ENCODE peak calls at places on chromosomes 6 and 20, in nine cellular contexts. Y is substantia nigra; P is NK-92 treated with Interleukin-12 subunit alpha and Interleukin-12 subunit beta, amount 100 ng/mL, for 24 hours; J is fibroblast of mammary gland; W is KG1; H is progenitor cell of endocrine pancreas; U is fibroblast of lung; Q is brain microvascular endothelial cell; X is AG09309. G is an unnamed sample.

GRCh38 chr6:134935076-134935475 is 14.8 kb downstream of the ALDH8A1 start:
- DNase-seq in H (no peak), Q (no peak), U (peak), Y (no peak), P (no peak), W (no peak), J (peak), X (no peak), G (no peak)

GRCh38 chr6:110317646-110318045 is 40.5 kb downstream of the METTL24 start:
- DNase-seq in X (no peak), U (no peak), H (no peak), W (no peak), Y (no peak), J (no peak), P (no peak), Q (no peak), G (no peak)

GRCh38 chr6:12150812-12151432 is 138.8 kb downstream of the HIVEP1 start:
- DNase-seq in W (no peak), J (no peak), H (peak), Y (no peak), X (no peak), P (no peak), Q (no peak), U (peak), G (no peak)

GRCh38 chr6:84220809-84221409 is 6.5 kb downstream of the CEP162 start:
- DNase-seq in Y (no peak), X (no peak), H (no peak), W (no peak), J (peak), P (no peak), U (no peak), Q (no peak), G (peak)

GRCh38 chr6:36730424-36731380 is 33.1 kb downstream of the RAB44 start:
- DNase-seq in J (no peak), U (no peak), W (no peak), P (no peak), X (no peak), H (no peak), Y (no peak), Q (no peak), G (no peak)

GRCh38 chr6:56875523-56875922 is 79.4 kb upstream of the BEND6 start:
- DNase-seq in Y (no peak), Q (no peak), U (no peak), W (no peak), J (no peak), P (no peak), X (no peak), H (no peak), G (no peak)

GRCh38 chr6:151705994-151706733 is 101.3 kb upstream of the ESR1 start:
- DNase-seq in U (no peak), Y (no peak), H (no peak), X (no peak), P (no peak), J (no peak), Q (no peak), W (no peak), G (no peak)

GRCh38 chr6:34196116-34196832 is 40.4 kb upstream of the HMGA1 start:
- DNase-seq in J (peak), P (peak), W (peak), H (peak), Q (peak), X (peak), Y (peak), U (peak), G (peak)

GRCh38 chr6:42292002-42292735 is 74.5 kb upstream of the MRPS10 start:
- DNase-seq in H (no peak), Q (peak), X (no peak), J (peak), Y (no peak), W (no peak), P (peak), U (peak), G (peak)

GRCh38 chr6:121603486-121603885 is 168.0 kb downstream of the GJA1 start:
- DNase-seq in P (no peak), Y (no peak), U (no peak), J (no peak), W (no peak), X (no peak), Q (no peak), H (no peak), G (peak)

GRCh38 chr6:144335914-144336313 is 50.8 kb downstream of the UTRN start:
- DNase-seq in W (no peak), J (no peak), Y (no peak), X (no peak), U (no peak), P (peak), Q (no peak), H (no peak), G (no peak)

GRCh38 chr20:17681741-17682102 is 320 bp downstream of the RRBP1 start:
- DNase-seq in H (no peak), X (no peak), U (no peak), Q (no peak), Y (no peak), P (no peak), W (no peak), J (no peak), G (no peak)

GRCh38 chr20:18840248-18840645 is 26.7 kb downstream of the SCP2D1 start:
- DNase-seq in X (no peak), J (no peak), P (no peak), Y (no peak), H (no peak), U (no peak), W (no peak), Q (no peak), G (no peak)

GRCh38 chr6:31070711-31071197 is 41.6 kb downstream of the C6orf15 start:
- DNase-seq in Q (peak), X (no peak), W (no peak), Y (no peak), P (no peak), J (peak), U (peak), H (no peak), G (peak)

GRCh38 chr20:41138527-41139226 is 1.3 kb downstream of the PLCG1 start:
- DNase-seq in P (peak), U (no peak), J (no peak), H (no peak), Y (no peak), X (no peak), W (peak), Q (no peak), G (peak)

GRCh38 chr6:39416728-39417127 is 94.2 kb upstream of the KCNK16 start:
- DNase-seq in P (no peak), Q (peak), J (peak), U (peak), H (no peak), Y (no peak), W (no peak), X (peak), G (peak)

GRCh38 chr6:44117397-44118128 is 9.7 kb downstream of the MRPL14 start:
- DNase-seq in P (no peak), W (no peak), U (peak), Y (no peak), X (no peak), H (no peak), Q (no peak), J (no peak), G (peak)

GRCh38 chr6:75292522-75292921 is 7.9 kb upstream of the TMEM30A start:
- DNase-seq in J (no peak), Y (no peak), Q (no peak), P (no peak), H (no peak), W (no peak), U (no peak), X (no peak), G (no peak)

GRCh38 chr6:137873273-137873762 is 6.3 kb downstream of the TNFAIP3 start:
- DNase-seq in Y (no peak), X (peak), P (no peak), Q (peak), W (no peak), H (no peak), U (peak), J (peak), G (peak)

GRCh38 chr6:37207903-37208456 is 38.0 kb downstream of the PIM1 start:
- DNase-seq in Q (peak), P (peak), Y (no peak), W (peak), U (peak), H (peak), X (peak), J (peak), G (peak)

GRCh38 chr6:10177703-10178102 is 237.2 kb downstream of the TFAP2A start:
- DNase-seq in U (peak), Y (no peak), H (no peak), X (no peak), P (no peak), J (no peak), W (no peak), Q (no peak), G (peak)

GRCh38 chr6:139597781-139598368 is 223.4 kb upstream of the CITED2 start:
- DNase-seq in Q (peak), W (no peak), Y (no peak), J (peak), P (no peak), X (peak), U (peak), H (no peak), G (peak)

GRCh38 chr6:149614352-149614751 is 34.2 kb downstream of the KATNA1 start:
- DNase-seq in J (peak), X (peak), P (no peak), Q (no peak), Y (no peak), U (peak), W (no peak), H (no peak), G (peak)

GRCh38 chr20:2509794-2510193 is 1.1 kb upstream of the ZNF343 start:
- DNase-seq in H (no peak), X (no peak), P (no peak), W (no peak), Y (no peak), Q (no peak), U (no peak), J (no peak), G (no peak)

GRCh38 chr20:8389381-8390368 is 257.6 kb downstream of the PLCB1 start:
- DNase-seq in P (no peak), W (peak), Y (no peak), H (no peak), U (peak), Q (no peak), J (peak), X (no peak), G (peak)

GRCh38 chr20:35257175-35257909 is 20.6 kb downstream of the MMP24OS start:
- DNase-seq in Q (no peak), Y (no peak), W (no peak), H (no peak), X (no peak), J (peak), P (no peak), U (peak), G (no peak)

GRCh38 chr20:47392721-47393073 is 36.2 kb upstream of the ZMYND8 start:
- DNase-seq in W (no peak), J (peak), Y (no peak), X (no peak), Q (peak), P (no peak), H (no peak), U (peak), G (peak)

GRCh38 chr6:160742090-160742489 is 40.0 kb downstream of the PLG start:
- DNase-seq in H (no peak), Q (no peak), X (no peak), J (no peak), W (no peak), U (no peak), P (no peak), Y (no peak), G (no peak)

GRCh38 chr6:34596798-34597197 is 40.7 kb upstream of the SPDEF start:
- DNase-seq in U (no peak), J (no peak), H (no peak), W (no peak), X (no peak), Y (no peak), P (no peak), Q (no peak), G (no peak)

GRCh38 chr6:163180874-163181541 is 233.5 kb upstream of the QKI start:
- DNase-seq in W (peak), P (no peak), Y (peak), Q (peak), J (peak), H (peak), X (no peak), U (peak), G (peak)

GRCh38 chr6:41781302-41781711 is 725 bp downstream of the PRICKLE4 start:
- DNase-seq in X (no peak), Q (no peak), W (no peak), U (no peak), Y (no peak), H (no peak), J (no peak), P (no peak), G (no peak)

GRCh38 chr6:144543006-144543871 is 258.1 kb downstream of the UTRN start:
- DNase-seq in J (peak), U (peak), Y (no peak), H (no peak), Q (peak), W (peak), X (peak), P (peak), G (peak)

GRCh38 chr6:116438590-116439448 is 22.4 kb upstream of the CALHM6 start:
- DNase-seq in H (no peak), Y (no peak), U (no peak), J (no peak), W (no peak), Q (no peak), P (no peak), X (no peak), G (no peak)

G was measured in iris pigment epithelial cell.